ENCODE peak calls at places on chromosomes 6 and 20, in ten cellular contexts. F is effector memory CD8-positive, alpha-beta T cell; U is activated CD4-positive, alpha-beta T cell treated with anti-CD3 and anti-CD28 coated beads, Interleukin-2, amount 50 U/mL, for 24 hours; P is Ammon's horn; M is CD4-positive, alpha-beta memory T cell; Y is lower leg skin; T is CD4-positive, alpha-beta T cell; J is uterus; V is T-helper 1 cell; Z is kidney. Q is an unnamed sample.

GRCh38 chr6:7270320-7271204 is 42.4 kb downstream of the SSR1 start:
- DNase-seq in F (no peak), U (no peak), P (peak), M (no peak), Y (no peak), T (no peak), J (no peak), V (no peak), Z (peak), Q (no peak)

GRCh38 chr6:13445005-13445743 is 42.2 kb downstream of the GFOD1 start:
- DNase-seq in F (no peak), U (no peak), P (peak), M (no peak), Y (peak), T (peak), J (peak), V (no peak), Z (peak), Q (peak)

GRCh38 chr6:121686611-121687023 is 251.2 kb downstream of the GJA1 start:
- DNase-seq in F (no peak), U (no peak), P (no peak), M (no peak), Y (no peak), T (no peak), J (no peak), V (no peak), Z (peak), Q (peak)

GRCh38 chr6:108752733-108753392 is 95.4 kb upstream of the ARMC2 start:
- DNase-seq in F (no peak), U (no peak), P (no peak), M (no peak), Y (no peak), T (no peak), J (no peak), V (no peak), Z (no peak), Q (no peak)

GRCh38 chr6:56381852-56382251 is 134.5 kb upstream of the COL21A1 start:
- DNase-seq in F (no peak), U (no peak), P (no peak), M (no peak), Y (no peak), T (no peak), J (no peak), V (no peak), Z (no peak), Q (no peak)

GRCh38 chr20:62707281-62707941 is 1.2 kb upstream of the NTSR1 start:
- DNase-seq in F (no peak), U (no peak), P (no peak), M (no peak), Y (no peak), T (no peak), J (no peak), V (no peak), Z (no peak), Q (no peak)

GRCh38 chr6:16991981-16992629 is 109.7 kb upstream of the STMND1 start:
- DNase-seq in F (no peak), U (no peak), P (no peak), M (no peak), Y (no peak), T (no peak), J (no peak), V (no peak), Z (no peak), Q (no peak)

GRCh38 chr20:51801220-51801991 is 915 bp downstream of the SALL4 start:
- DNase-seq in F (no peak), U (no peak), P (no peak), M (no peak), Y (no peak), T (no peak), J (no peak), V (no peak), Z (no peak), Q (no peak)

GRCh38 chr6:38020593-38020992 is 201.1 kb downstream of the ZFAND3 start:
- DNase-seq in F (no peak), U (no peak), P (no peak), M (no peak), Y (no peak), T (no peak), J (no peak), V (no peak), Z (no peak), Q (no peak)

GRCh38 chr6:35973670-35974222 is 50.7 kb downstream of the SLC26A8 start:
- DNase-seq in F (no peak), U (no peak), P (no peak), M (no peak), Y (no peak), T (no peak), J (no peak), V (peak), Z (no peak), Q (no peak)

GRCh38 chr20:56506103-56506502 is 18.4 kb upstream of the FAM209A start:
- DNase-seq in F (no peak), U (no peak), P (no peak), M (no peak), Y (no peak), T (no peak), J (no peak), V (no peak), Z (no peak), Q (no peak)

GRCh38 chr6:21691685-21692346 is 98.3 kb downstream of the SOX4 start:
- DNase-seq in F (no peak), U (no peak), P (no peak), M (no peak), Y (no peak), T (no peak), J (no peak), V (no peak), Z (no peak), Q (no peak)

GRCh38 chr6:1574895-1575212 is 34.9 kb upstream of the FOXC1 start:
- DNase-seq in F (no peak), U (no peak), P (no peak), M (peak), Y (no peak), T (no peak), J (no peak), V (no peak), Z (no peak), Q (no peak)

GRCh38 chr6:31246051-31246495 is 25.8 kb downstream of the HLA-C start:
- DNase-seq in F (no peak), U (no peak), P (no peak), M (no peak), Y (no peak), T (no peak), J (no peak), V (no peak), Z (no peak), Q (no peak)

GRCh38 chr6:32244946-32245398 is 21.1 kb upstream of the NOTCH4 start:
- DNase-seq in F (peak), U (peak), P (peak), M (peak), Y (peak), T (peak), J (peak), V (peak), Z (peak), Q (peak)

GRCh38 chr6:116467514-116467913 is 6.3 kb downstream of the CALHM6 start:
- DNase-seq in F (no peak), U (no peak), P (no peak), M (no peak), Y (no peak), T (no peak), J (no peak), V (no peak), Z (no peak), Q (no peak)

GRCh38 chr6:75932067-75932466 is 140.4 kb downstream of the IMPG1 start:
- DNase-seq in F (no peak), U (no peak), P (peak), M (no peak), Y (no peak), T (no peak), J (no peak), V (no peak), Z (no peak), Q (peak)

GRCh38 chr6:37660317-37660716 is 37.4 kb downstream of the MDGA1 start:
- DNase-seq in F (no peak), U (no peak), P (no peak), M (no peak), Y (no peak), T (no peak), J (no peak), V (no peak), Z (no peak), Q (no peak)

GRCh38 chr20:17365831-17366230 is 139.0 kb downstream of the PCSK2 start:
- DNase-seq in F (no peak), U (no peak), P (no peak), M (no peak), Y (no peak), T (no peak), J (no peak), V (no peak), Z (no peak), Q (no peak)

GRCh38 chr6:29345380-29345779 is 23.3 kb downstream of the OR5V1 start:
- DNase-seq in F (no peak), U (no peak), P (no peak), M (no peak), Y (no peak), T (no peak), J (no peak), V (no peak), Z (no peak), Q (no peak)

GRCh38 chr6:148146717-148147116 is 195.9 kb upstream of the SASH1 start:
- DNase-seq in F (peak), U (peak), P (no peak), M (peak), Y (no peak), T (peak), J (no peak), V (peak), Z (no peak), Q (no peak)

GRCh38 chr6:13012977-13013680 is 296.6 kb downstream of the PHACTR1 start:
- DNase-seq in F (no peak), U (no peak), P (peak), M (no peak), Y (peak), T (no peak), J (no peak), V (no peak), Z (peak), Q (peak)

GRCh38 chr6:101195581-101195980 is 197.9 kb upstream of the GRIK2 start:
- DNase-seq in F (no peak), U (no peak), P (no peak), M (no peak), Y (no peak), T (no peak), J (no peak), V (no peak), Z (no peak), Q (no peak)

GRCh38 chr6:7821426-7821825 is 89.2 kb downstream of the TXNDC5 start:
- DNase-seq in F (no peak), U (no peak), P (no peak), M (no peak), Y (no peak), T (no peak), J (no peak), V (no peak), Z (no peak), Q (no peak)

GRCh38 chr20:8131598-8132014 is 460 bp upstream of the PLCB1 start:
- DNase-seq in F (no peak), U (peak), P (no peak), M (no peak), Y (no peak), T (no peak), J (no peak), V (no peak), Z (no peak), Q (peak)

GRCh38 chr6:548517-548916 is 108.4 kb downstream of the HUS1B start:
- DNase-seq in F (peak), U (no peak), P (no peak), M (no peak), Y (no peak), T (no peak), J (no peak), V (peak), Z (no peak), Q (no peak)

GRCh38 chr20:49187330-49188100 is 619 bp downstream of the STAU1 start:
- DNase-seq in F (peak), U (no peak), P (no peak), M (no peak), Y (no peak), T (no peak), J (peak), V (peak), Z (peak), Q (no peak)

GRCh38 chr6:4130357-4130987 is 4.9 kb downstream of the ECI2 start:
- DNase-seq in F (no peak), U (no peak), P (no peak), M (no peak), Y (no peak), T (no peak), J (no peak), V (no peak), Z (no peak), Q (peak)

GRCh38 chr6:132354517-132355167 is 46.6 kb downstream of the MOXD1 start:
- DNase-seq in F (peak), U (no peak), P (no peak), M (no peak), Y (no peak), T (peak), J (no peak), V (peak), Z (peak), Q (no peak)

GRCh38 chr6:25172819-25173218 is 106.4 kb upstream of the CARMIL1 start:
- DNase-seq in F (no peak), U (no peak), P (no peak), M (no peak), Y (no peak), T (no peak), J (no peak), V (no peak), Z (no peak), Q (no peak)

GRCh38 chr6:75084872-75085381 is 120.9 kb downstream of the COL12A1 start:
- DNase-seq in F (no peak), U (no peak), P (peak), M (no peak), Y (no peak), T (no peak), J (peak), V (no peak), Z (peak), Q (peak)

Q was measured in NCI-H1105.